ENCODE peak calls at places on chromosomes 6 and 20, in ten cellular contexts. A is uterus; E is CD4-positive, alpha-beta T cell; D is ovary; S is HFFc6; L is omental fat pad; Y is RWPE1; F is nephron progenitor cell; Q is brain microvascular endothelial cell; I is Calu3. P is an unnamed sample.

GRCh38 chr6:118103381-118104105 is 196.5 kb downstream of the SLC35F1 start:
- DNase-seq in A (no peak), E (no peak), D (no peak), S (no peak), L (no peak), Y (no peak), F (no peak), Q (no peak), I (no peak), P (no peak)

GRCh38 chr6:110357696-110358535 is at the start of gene METTL24:
- DNase-seq in A (peak), E (no peak), D (peak), S (no peak), L (no peak), Y (no peak), F (peak), Q (no peak), I (peak), P (peak)

GRCh38 chr6:91081452-91082067 is 494.7 kb upstream of the MAP3K7 start:
- DNase-seq in A (no peak), E (no peak), D (no peak), S (peak), L (no peak), Y (peak), F (peak), Q (peak), I (peak), P (no peak)

GRCh38 chr20:47220161-47220582 is 136.3 kb downstream of the ZMYND8 start:
- DNase-seq in A (no peak), E (peak), D (no peak), S (peak), L (no peak), Y (peak), F (peak), Q (no peak), I (peak), P (peak)

GRCh38 chr6:36597775-36598174 is 3.6 kb downstream of the SRSF3 start:
- DNase-seq in A (no peak), E (no peak), D (no peak), S (no peak), L (no peak), Y (no peak), F (no peak), Q (no peak), I (no peak), P (no peak)

GRCh38 chr20:39903806-39904205 is 785.2 kb downstream of the MAFB start:
- DNase-seq in A (no peak), E (no peak), D (no peak), S (no peak), L (no peak), Y (no peak), F (no peak), Q (no peak), I (no peak), P (no peak)

GRCh38 chr6:44167567-44167966 is 8.9 kb downstream of the CAPN11 start:
- DNase-seq in A (no peak), E (no peak), D (no peak), S (no peak), L (no peak), Y (no peak), F (no peak), Q (no peak), I (no peak), P (no peak)

GRCh38 chr6:87912102-87912501 is 135.5 kb upstream of the SPACA1 start:
- DNase-seq in A (no peak), E (no peak), D (no peak), S (no peak), L (no peak), Y (no peak), F (no peak), Q (no peak), I (no peak), P (no peak)

GRCh38 chr6:70524721-70525286 is 41.9 kb upstream of the SDHAF4 start:
- DNase-seq in A (no peak), E (no peak), D (no peak), S (no peak), L (no peak), Y (no peak), F (no peak), Q (no peak), I (no peak), P (no peak)

GRCh38 chr20:13458860-13459451 is 179.8 kb downstream of the TASP1 start:
- DNase-seq in A (no peak), E (no peak), D (no peak), S (peak), L (no peak), Y (peak), F (no peak), Q (peak), I (peak), P (no peak)

GRCh38 chr6:15351631-15352030 is 105.8 kb downstream of the JARID2 start:
- DNase-seq in A (peak), E (no peak), D (peak), S (peak), L (no peak), Y (no peak), F (no peak), Q (peak), I (no peak), P (no peak)

GRCh38 chr20:53133628-53134027 is 161.5 kb downstream of the TSHZ2 start:
- DNase-seq in A (no peak), E (no peak), D (no peak), S (no peak), L (no peak), Y (no peak), F (no peak), Q (no peak), I (no peak), P (no peak)

GRCh38 chr6:48542191-48542590 is 431.2 kb upstream of the PTCHD4 start:
- DNase-seq in A (no peak), E (no peak), D (no peak), S (no peak), L (no peak), Y (no peak), F (no peak), Q (no peak), I (no peak), P (no peak)

GRCh38 chr20:8787090-8787489 is 281.8 kb upstream of the PLCB4 start:
- DNase-seq in A (no peak), E (no peak), D (no peak), S (no peak), L (no peak), Y (no peak), F (no peak), Q (no peak), I (peak), P (no peak)

GRCh38 chr6:31572041-31572911 is at the start of gene LTA:
- DNase-seq in A (no peak), E (peak), D (no peak), S (no peak), L (no peak), Y (no peak), F (no peak), Q (no peak), I (no peak), P (peak)

GRCh38 chr6:166127624-166128472 is 39.8 kb downstream of the TBXT start:
- DNase-seq in A (no peak), E (no peak), D (no peak), S (no peak), L (no peak), Y (no peak), F (no peak), Q (no peak), I (no peak), P (no peak)

GRCh38 chr20:4916991-4917881 is 84.1 kb downstream of the SLC23A2 start:
- DNase-seq in A (no peak), E (no peak), D (no peak), S (peak), L (no peak), Y (no peak), F (no peak), Q (peak), I (no peak), P (no peak)

GRCh38 chr20:8212286-8212685 is 80.2 kb downstream of the PLCB1 start:
- DNase-seq in A (no peak), E (no peak), D (no peak), S (peak), L (no peak), Y (no peak), F (no peak), Q (no peak), I (no peak), P (no peak)

GRCh38 chr6:98634569-98634968 is 199.8 kb upstream of the POU3F2 start:
- DNase-seq in A (no peak), E (no peak), D (no peak), S (no peak), L (no peak), Y (no peak), F (no peak), Q (no peak), I (peak), P (no peak)

GRCh38 chr6:19472168-19472567 is 365.0 kb upstream of the ID4 start:
- DNase-seq in A (no peak), E (no peak), D (no peak), S (peak), L (no peak), Y (peak), F (no peak), Q (peak), I (peak), P (no peak)

GRCh38 chr6:47057830-47058540 is 15.9 kb upstream of the ADGRF1 start:
- DNase-seq in A (no peak), E (no peak), D (no peak), S (peak), L (no peak), Y (peak), F (no peak), Q (peak), I (no peak), P (no peak)

GRCh38 chr6:73803562-73804221 is 107.7 kb downstream of the CD109 start:
- DNase-seq in A (no peak), E (no peak), D (no peak), S (peak), L (no peak), Y (peak), F (peak), Q (peak), I (peak), P (no peak)

GRCh38 chr6:27441001-27441400 is 31.9 kb downstream of the ZNF184 start:
- DNase-seq in A (no peak), E (no peak), D (no peak), S (no peak), L (no peak), Y (no peak), F (no peak), Q (peak), I (no peak), P (no peak)

GRCh38 chr20:4453369-4453768 is 268.3 kb upstream of the PRND start:
- DNase-seq in A (no peak), E (no peak), D (no peak), S (no peak), L (no peak), Y (no peak), F (no peak), Q (no peak), I (no peak), P (no peak)

GRCh38 chr20:19013907-19014306 is 198.5 kb upstream of the SLC24A3 start:
- DNase-seq in A (no peak), E (no peak), D (no peak), S (no peak), L (no peak), Y (no peak), F (no peak), Q (no peak), I (no peak), P (no peak)

GRCh38 chr20:34574426-34574825 is 15.9 kb downstream of the MAP1LC3A start:
- DNase-seq in A (no peak), E (no peak), D (no peak), S (no peak), L (no peak), Y (no peak), F (no peak), Q (no peak), I (no peak), P (no peak)

GRCh38 chr6:36797653-36798052 is 41.6 kb downstream of the CPNE5 start:
- DNase-seq in A (no peak), E (no peak), D (no peak), S (no peak), L (no peak), Y (no peak), F (no peak), Q (no peak), I (no peak), P (no peak)

GRCh38 chr20:44052166-44052565 is 134.8 kb downstream of the JPH2 start:
- DNase-seq in A (no peak), E (no peak), D (no peak), S (no peak), L (no peak), Y (no peak), F (no peak), Q (no peak), I (no peak), P (no peak)

GRCh38 chr20:35340436-35340835 is 48.2 kb upstream of the FAM83C start:
- DNase-seq in A (no peak), E (no peak), D (no peak), S (no peak), L (no peak), Y (no peak), F (no peak), Q (no peak), I (no peak), P (no peak)

GRCh38 chr20:3273371-3273770 is 34.4 kb upstream of the SLC4A11 start:
- DNase-seq in A (no peak), E (no peak), D (no peak), S (no peak), L (no peak), Y (no peak), F (no peak), Q (no peak), I (no peak), P (no peak)

GRCh38 chr20:36385503-36385902 is 79.4 kb downstream of the DLGAP4 start:
- DNase-seq in A (no peak), E (no peak), D (no peak), S (no peak), L (no peak), Y (no peak), F (no peak), Q (no peak), I (no peak), P (no peak)

GRCh38 chr6:145214570-145214969 is 520.8 kb downstream of the EPM2A start:
- DNase-seq in A (no peak), E (no peak), D (no peak), S (peak), L (no peak), Y (peak), F (peak), Q (peak), I (peak), P (no peak)

GRCh38 chr6:6717953-6718352 is 129.4 kb downstream of the LY86 start:
- DNase-seq in A (no peak), E (no peak), D (no peak), S (no peak), L (no peak), Y (no peak), F (no peak), Q (no peak), I (no peak), P (no peak)

GRCh38 chr6:165769401-165769800 is 106.4 kb upstream of the PDE10A start:
- DNase-seq in A (no peak), E (no peak), D (no peak), S (no peak), L (no peak), Y (no peak), F (no peak), Q (no peak), I (no peak), P (no peak)

GRCh38 chr6:12222405-12223366 is 67.5 kb upstream of the EDN1 start:
- DNase-seq in A (no peak), E (no peak), D (no peak), S (no peak), L (no peak), Y (no peak), F (no peak), Q (no peak), I (no peak), P (no peak)

GRCh38 chr20:37275125-37275524 is 13.5 kb upstream of the GHRH start:
- DNase-seq in A (no peak), E (no peak), D (no peak), S (no peak), L (no peak), Y (no peak), F (no peak), Q (no peak), I (no peak), P (no peak)

GRCh38 chr20:32079655-32080109 is 27.6 kb downstream of the HCK start:
- DNase-seq in A (no peak), E (no peak), D (no peak), S (no peak), L (no peak), Y (no peak), F (peak), Q (no peak), I (no peak), P (no peak)

GRCh38 chr6:90730191-90730673 is 143.4 kb upstream of the MAP3K7 start:
- DNase-seq in A (no peak), E (no peak), D (no peak), S (no peak), L (no peak), Y (peak), F (no peak), Q (no peak), I (no peak), P (no peak)

GRCh38 chr6:150981095-150981494 is 115.6 kb downstream of the MTHFD1L start:
- DNase-seq in A (no peak), E (no peak), D (no peak), S (no peak), L (no peak), Y (no peak), F (no peak), Q (no peak), I (no peak), P (no peak)

DNA sequence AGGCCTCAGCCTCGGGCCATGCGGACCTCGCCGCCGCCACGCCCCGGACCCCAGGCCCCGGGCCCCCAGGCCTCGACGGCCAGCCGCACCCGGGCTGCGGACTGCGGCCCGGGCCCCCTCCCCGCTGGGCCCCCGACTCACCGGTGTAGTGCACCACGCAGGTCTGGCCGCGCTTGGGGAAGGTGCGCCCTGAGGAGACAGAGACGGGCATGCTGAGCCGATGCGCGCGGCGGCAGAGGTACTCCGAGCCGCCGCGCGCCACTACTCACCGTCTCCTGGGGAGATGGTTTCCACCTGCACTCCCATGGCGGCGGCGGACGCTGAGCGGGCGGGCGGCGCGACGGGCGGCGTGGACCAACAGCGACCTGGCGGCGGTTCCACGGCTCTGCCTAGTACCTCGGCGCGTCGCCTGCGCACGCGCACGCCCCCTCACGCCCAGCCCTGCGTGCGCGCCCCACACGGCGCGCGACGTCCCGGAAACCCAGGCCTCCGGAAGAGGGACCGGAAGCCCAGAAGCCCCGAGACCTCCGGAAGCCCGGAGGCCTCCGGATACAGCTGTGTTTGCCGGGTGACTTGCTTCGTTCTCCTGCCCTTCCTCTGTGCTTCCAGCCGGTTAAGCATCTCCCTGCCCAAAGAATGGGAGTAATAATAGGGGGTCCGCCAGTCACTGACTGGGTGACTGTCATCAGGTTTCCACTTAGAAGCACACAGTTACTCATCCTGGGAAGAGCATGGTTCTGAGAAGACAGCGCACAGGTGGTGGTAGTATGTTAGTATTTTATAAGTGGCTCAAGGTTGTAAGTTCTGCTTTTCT is at the start of gene FKBP1A:
- DNase-seq in A (peak), E (peak), D (peak), S (peak), L (no peak), Y (peak), F (peak), Q (peak), I (peak), P (peak)
- TF ChIP-seq CTCF in A (peak), E (no peak), D (peak), S (peak), L (no peak), Y (no peak), F (no peak), Q (no peak), I (no peak), P (no peak)

GRCh38 chr6:163443985-163444553 is 29.6 kb downstream of the QKI start:
- DNase-seq in A (no peak), E (no peak), D (no peak), S (no peak), L (no peak), Y (no peak), F (no peak), Q (no peak), I (no peak), P (no peak)
- TF ChIP-seq CTCF in A (no peak), E (no peak), D (no peak), S (peak), L (no peak), Y (no peak), F (no peak), Q (peak), I (no peak), P (no peak)

GRCh38 chr20:23318347-23318746 is 32.2 kb upstream of the NXT1 start:
- DNase-seq in A (no peak), E (no peak), D (no peak), S (no peak), L (no peak), Y (no peak), F (no peak), Q (no peak), I (no peak), P (no peak)

GRCh38 chr20:23325107-23325506 is 25.5 kb upstream of the NXT1 start:
- DNase-seq in A (no peak), E (no peak), D (no peak), S (no peak), L (no peak), Y (no peak), F (no peak), Q (no peak), I (no peak), P (no peak)

GRCh38 chr20:23317081-23317480 is 33.5 kb upstream of the NXT1 start:
- DNase-seq in A (no peak), E (no peak), D (no peak), S (no peak), L (no peak), Y (no peak), F (no peak), Q (no peak), I (no peak), P (no peak)

GRCh38 chr20:23316626-23317025 is 34.0 kb upstream of the NXT1 start:
- DNase-seq in A (no peak), E (no peak), D (no peak), S (no peak), L (no peak), Y (no peak), F (no peak), Q (no peak), I (no peak), P (no peak)

GRCh38 chr20:23320317-23320716 is 30.3 kb upstream of the NXT1 start:
- DNase-seq in A (no peak), E (no peak), D (no peak), S (no peak), L (no peak), Y (peak), F (no peak), Q (peak), I (peak), P (no peak)
- TF ChIP-seq CTCF in A (no peak), E (no peak), D (no peak), S (peak), L (no peak), Y (no peak), F (no peak), Q (peak), I (no peak), P (no peak)

DNA sequence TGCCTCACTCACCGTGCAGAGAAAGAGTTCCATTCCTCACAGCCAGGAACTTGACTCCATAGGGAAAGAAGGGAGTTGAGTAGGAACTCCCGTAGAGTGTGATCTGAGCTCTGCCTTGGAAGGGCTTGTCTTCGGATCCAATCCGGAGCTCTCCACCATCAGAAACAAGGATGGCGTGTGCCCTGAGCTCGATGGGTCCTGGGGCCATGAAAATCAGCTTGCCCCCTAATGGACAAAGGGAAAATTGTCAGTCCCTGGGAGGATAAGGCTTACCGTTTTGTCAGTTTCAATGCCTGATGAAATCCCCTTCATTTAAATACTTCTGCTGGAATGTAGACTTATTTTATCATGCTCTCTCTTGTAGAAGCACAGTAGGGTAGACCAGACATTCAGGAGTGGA is 153.3 kb downstream of the PKHD1 start:
- DNase-seq in A (no peak), E (no peak), D (no peak), S (no peak), L (no peak), Y (peak), F (peak), Q (no peak), I (peak), P (no peak)
- TF ChIP-seq CTCF in A (no peak), E (no peak), D (no peak), S (peak), L (no peak), Y (no peak), F (peak), Q (peak), I (no peak), P (no peak)

DNA sequence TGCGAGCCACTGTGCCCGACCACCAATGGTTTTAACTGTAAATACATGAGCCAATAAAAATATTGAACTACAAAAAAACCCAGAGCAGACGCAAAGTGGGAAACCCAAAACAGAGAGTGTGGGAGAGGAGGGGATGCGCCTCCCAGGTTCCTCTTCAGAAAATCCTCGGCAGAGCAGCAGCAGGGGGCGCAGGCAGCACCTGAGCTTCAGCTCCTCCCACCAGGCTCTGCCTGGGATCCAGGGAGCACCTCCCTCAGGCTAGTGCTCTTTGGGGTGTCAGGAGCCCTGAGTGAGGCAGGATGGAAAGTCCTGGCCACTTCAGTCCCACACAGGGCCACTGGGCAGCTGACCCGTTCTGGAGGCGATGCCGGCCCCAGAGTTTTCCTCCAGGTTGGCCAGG is 536.9 kb upstream of the CDH4 start:
- DNase-seq in A (no peak), E (no peak), D (no peak), S (no peak), L (no peak), Y (no peak), F (no peak), Q (no peak), I (no peak), P (no peak)
- TF ChIP-seq CTCF in A (no peak), E (no peak), D (no peak), S (no peak), L (no peak), Y (no peak), F (no peak), Q (no peak), I (no peak), P (no peak)

GRCh38 chr20:51678041-51678697 is 90.0 kb downstream of the ATP9A start:
- DNase-seq in A (peak), E (no peak), D (peak), S (no peak), L (no peak), Y (no peak), F (peak), Q (no peak), I (no peak), P (no peak)
- TF ChIP-seq CTCF in A (no peak), E (no peak), D (no peak), S (peak), L (no peak), Y (no peak), F (no peak), Q (peak), I (no peak), P (no peak)